ENCODE peak calls at places on chromosomes 6 and 20, in six cellular contexts. B, C, R, U, Z and J are unnamed samples.

GRCh38 chr6:131063028-131063763 is at the start of gene EPB41L2:
- DNase-seq in B (peak; percentile 70), C (peak; percentile 87), R (peak; percentile 89), U (peak; percentile 25), Z (peak; percentile 91), J (peak; percentile 97)

GRCh38 chr6:91276315-91276714 is 689.4 kb upstream of the MAP3K7 start:
- DNase-seq in B (no peak), C (no peak), R (no peak), U (no peak), Z (no peak), J (no peak)

GRCh38 chr6:122568865-122569264 is 41.3 kb upstream of the PKIB start:
- DNase-seq in B (no peak), C (no peak), R (no peak), U (no peak), Z (no peak), J (no peak)

GRCh38 chr6:108714012-108714773 is 134.0 kb upstream of the ARMC2 start:
- DNase-seq in B (no peak), C (no peak), R (no peak), U (no peak), Z (no peak), J (no peak)

GRCh38 chr6:116392158-116393032 is 21.6 kb downstream of the DSE start:
- DNase-seq in B (no peak), C (no peak), R (no peak), U (no peak), Z (peak; percentile 59), J (no peak)

GRCh38 chr6:155040154-155040553 is 45.0 kb downstream of the TIAM2 start:
- DNase-seq in B (no peak), C (no peak), R (no peak), U (no peak), Z (no peak), J (no peak)

GRCh38 chr6:130366011-130366963 is at the start of gene TMEM200A:
- DNase-seq in B (no peak), C (no peak), R (peak; percentile 26), U (no peak), Z (peak; percentile 9), J (peak; percentile 92)

GRCh38 chr20:19114410-19114809 is 98.0 kb upstream of the SLC24A3 start:
- DNase-seq in B (no peak), C (no peak), R (no peak), U (no peak), Z (no peak), J (no peak)

GRCh38 chr6:10414766-10415592 is at the start of gene TFAP2A:
- DNase-seq in B (no peak), C (no peak), R (no peak), U (no peak), Z (no peak), J (no peak)

GRCh38 chr6:887583-888235 is 194.8 kb upstream of the EXOC2 start:
- DNase-seq in B (no peak), C (no peak), R (no peak), U (no peak), Z (no peak), J (no peak)

GRCh38 chr6:138688580-138688979 is 85.0 kb upstream of the CCDC28A start:
- DNase-seq in B (no peak), C (no peak), R (no peak), U (no peak), Z (no peak), J (no peak)

GRCh38 chr6:149723771-149724417 is 6.0 kb upstream of the LATS1 start:
- DNase-seq in B (no peak), C (peak; percentile 75), R (no peak), U (no peak), Z (peak; percentile 76), J (peak; percentile 48)

GRCh38 chr6:129491436-129491835 is 218.5 kb downstream of the ARHGAP18 start:
- DNase-seq in B (no peak), C (no peak), R (no peak), U (no peak), Z (no peak), J (no peak)

GRCh38 chr6:55868910-55869479 is 6.4 kb downstream of the BMP5 start:
- DNase-seq in B (no peak), C (no peak), R (no peak), U (no peak), Z (no peak), J (no peak)

GRCh38 chr6:52549428-52549827 is 27.4 kb downstream of the TRAM2 start:
- DNase-seq in B (no peak), C (no peak), R (no peak), U (no peak), Z (peak; percentile 30), J (no peak)

GRCh38 chr20:61293951-61294350 is 41.9 kb downstream of the CDH4 start:
- DNase-seq in B (no peak), C (no peak), R (no peak), U (no peak), Z (no peak), J (no peak)

GRCh38 chr6:74409447-74409846 is 713.4 kb downstream of the CD109 start:
- DNase-seq in B (no peak), C (no peak), R (no peak), U (no peak), Z (peak; percentile 77), J (no peak)

GRCh38 chr6:147805155-147805554 is 296.7 kb downstream of the SAMD5 start:
- DNase-seq in B (no peak), C (no peak), R (no peak), U (no peak), Z (peak; percentile 28), J (no peak)

GRCh38 chr6:119575721-119576120 is 226.2 kb upstream of the MAN1A1 start:
- DNase-seq in B (no peak), C (no peak), R (no peak), U (no peak), Z (no peak), J (no peak)

GRCh38 chr6:40695114-40695513 is 108.0 kb upstream of the LRFN2 start:
- DNase-seq in B (no peak), C (no peak), R (no peak), U (no peak), Z (no peak), J (no peak)

GRCh38 chr6:40693767-40694166 is 106.6 kb upstream of the LRFN2 start:
- DNase-seq in B (no peak), C (no peak), R (no peak), U (no peak), Z (no peak), J (no peak)

GRCh38 chr6:40700006-40700405 is 112.8 kb upstream of the LRFN2 start:
- DNase-seq in B (no peak), C (no peak), R (no peak), U (no peak), Z (no peak), J (no peak)

GRCh38 chr6:40692311-40692710 is 105.1 kb upstream of the LRFN2 start:
- DNase-seq in B (no peak), C (no peak), R (no peak), U (no peak), Z (no peak), J (no peak)

DNA sequence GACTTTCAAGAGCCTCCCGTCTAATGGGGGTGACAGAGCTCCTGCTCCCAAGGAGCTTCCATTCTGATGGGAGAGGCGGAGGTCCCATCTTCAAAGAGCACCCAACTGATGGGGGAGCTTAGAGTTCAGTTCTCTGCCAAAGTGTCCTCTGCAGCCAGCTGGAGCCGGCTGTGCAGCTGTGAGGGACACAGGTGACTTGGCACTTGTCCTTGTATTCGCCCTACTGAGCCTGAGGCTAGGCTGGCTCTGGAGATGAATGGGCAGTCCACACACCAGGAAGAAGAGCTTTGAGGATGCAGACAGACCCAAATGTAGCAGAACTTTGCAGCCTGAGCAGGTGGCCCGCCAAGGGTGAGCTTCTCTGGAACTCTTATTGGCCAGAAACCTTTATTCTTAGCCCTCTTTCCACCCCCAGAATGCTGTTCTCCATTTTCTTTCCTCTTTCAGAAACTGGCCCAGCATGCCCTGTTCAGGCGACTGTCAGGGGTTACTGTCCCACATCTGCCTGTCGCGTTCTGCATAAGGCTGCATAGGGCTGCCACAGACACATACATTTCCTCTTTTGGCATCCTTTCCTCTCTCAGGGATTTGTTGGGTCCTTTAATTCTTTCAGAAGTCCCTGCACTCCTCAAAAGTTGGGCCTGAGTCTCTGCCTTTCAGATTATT is 108.7 kb upstream of the LRFN2 start:
- DNase-seq in B (no peak), C (no peak), R (no peak), U (no peak), Z (no peak), J (no peak)
- H3K4me3 ChIP-seq in B (no peak overlapping the region), C (no peak overlapping the region), R (no peak overlapping the region), U (no peak overlapping the region), Z (no peak overlapping the region), J (no peak overlapping the region)

DNA sequence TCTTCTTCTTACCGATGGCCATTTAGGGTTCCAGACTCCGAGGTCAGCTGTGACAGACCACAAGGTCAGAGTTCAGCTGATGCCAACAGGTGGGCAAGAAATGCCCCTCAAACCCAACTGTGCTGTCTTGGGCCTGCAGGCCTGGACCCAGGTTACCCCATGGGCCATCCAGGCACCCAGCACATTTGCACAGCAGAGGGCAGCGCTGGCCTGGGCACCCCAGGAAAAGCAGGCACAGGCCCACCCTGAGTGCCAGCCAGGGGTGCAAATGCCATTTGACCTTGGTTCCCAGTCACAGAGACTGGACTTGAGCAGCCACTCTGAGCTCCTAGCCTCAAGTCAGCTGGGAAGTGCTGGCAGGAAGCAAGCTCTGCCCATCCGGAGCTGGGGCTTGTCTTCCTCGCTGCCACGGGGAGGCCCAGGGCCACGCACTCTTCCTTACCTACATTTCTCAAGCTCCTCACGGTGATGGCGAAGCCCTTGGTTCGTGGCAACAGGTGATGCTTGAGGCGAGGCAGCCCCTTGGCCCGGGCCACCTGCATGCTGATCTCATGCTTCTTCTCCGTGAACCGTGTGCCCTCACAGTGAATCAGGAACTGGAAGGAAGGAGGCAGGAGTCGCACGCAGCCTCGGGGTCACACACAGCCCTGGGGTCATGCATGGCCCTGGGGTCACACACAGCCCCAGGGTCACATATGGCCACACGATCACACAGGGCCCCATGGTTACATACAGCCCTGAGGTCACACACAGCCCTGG is 120.8 kb downstream of the AGPAT4 start:
- DNase-seq in B (no peak), C (no peak), R (no peak), U (no peak), Z (no peak), J (no peak)
- TF ChIP-seq CTCF in B (peak; percentile 50), C (peak; percentile 56), R (peak; percentile 53), U (no peak), Z (peak; percentile 54), J (no peak)

GRCh38 chr6:160365117-160365516 is 16.9 kb downstream of the SLC22A3 start:
- DNase-seq in B (no peak), C (no peak), R (no peak), U (no peak), Z (no peak), J (no peak)

GRCh38 chr6:160358225-160359119 is 10.3 kb downstream of the SLC22A3 start:
- DNase-seq in B (no peak), C (no peak), R (no peak), U (no peak), Z (no peak), J (no peak)

GRCh38 chr6:160363016-160363996 is 15.1 kb downstream of the SLC22A3 start:
- DNase-seq in B (no peak), C (no peak), R (no peak), U (no peak), Z (no peak), J (no peak)

GRCh38 chr6:160360955-160361354 is 12.8 kb downstream of the SLC22A3 start:
- DNase-seq in B (no peak), C (no peak), R (no peak), U (no peak), Z (no peak), J (no peak)

GRCh38 chr6:160362556-160362955 is 14.4 kb downstream of the SLC22A3 start:
- DNase-seq in B (no peak), C (no peak), R (no peak), U (no peak), Z (no peak), J (no peak)
- TF ChIP-seq POLR2A in B (no peak), C (no peak), R (no peak), U (no peak), Z (no peak), J (no peak)

GRCh38 chr6:69789573-69789972 is 7.2 kb downstream of the LMBRD1 start:
- DNase-seq in B (no peak), C (no peak), R (no peak), U (no peak), Z (no peak), J (no peak)
- H3K4me3 ChIP-seq in B (no peak overlapping the region), C (no peak overlapping the region), R (no peak overlapping the region), U (no peak overlapping the region), Z (no peak overlapping the region), J (no peak overlapping the region)